ENCODE peak calls at places on chromosomes 6 and 20, in ten cellular contexts. D is small intestine; B is stomach; S is heart right ventricle; P is effector memory CD4-positive, alpha-beta T cell; C is psoas muscle; Z is CD8-positive, alpha-beta memory T cell; T is CD4-positive, CD25-positive, alpha-beta regulatory T cell; A is HCT116; R is heart left ventricle. W is an unnamed sample.

GRCh38 chr20:8853805-8854338 is 215.0 kb upstream of the PLCB4 start:
- DNase-seq in C (no peak), S (peak; percentile 48), T (no peak), D (peak; percentile 62), Z (no peak), P (no peak), B (no peak), A (peak; percentile 40), R (peak; percentile 20), W (peak; percentile 91)

GRCh38 chr6:120355822-120356221 is 978.5 kb downstream of the TBC1D32 start:
- DNase-seq in S (no peak), R (no peak), A (no peak), P (no peak), B (no peak), Z (no peak), D (no peak), C (no peak), T (no peak), W (no peak)

GRCh38 chr6:13724174-13724573 is 12.5 kb upstream of the RANBP9 start:
- DNase-seq in R (no peak), Z (no peak), S (no peak), B (no peak), C (no peak), A (peak; percentile 85), T (no peak), D (peak; percentile 23), P (no peak), W (no peak)

GRCh38 chr20:19211661-19212523 is 550 bp upstream of the SLC24A3 start:
- DNase-seq in P (no peak), T (no peak), Z (no peak), C (peak; percentile 28), R (peak; percentile 22), D (no peak), B (peak; percentile 39), A (no peak), S (no peak), W (peak; percentile 51)

GRCh38 chr6:48978016-48978415 is 485.0 kb downstream of the MMUT start:
- DNase-seq in B (no peak), C (no peak), P (no peak), R (no peak), Z (no peak), T (no peak), A (no peak), S (no peak), D (no peak), W (peak; percentile 9)

GRCh38 chr6:47303383-47303782 is 6.3 kb downstream of the TNFRSF21 start:
- DNase-seq in T (no peak), D (peak; percentile 50), A (no peak), P (no peak), B (no peak), C (no peak), Z (no peak), R (no peak), S (no peak), W (no peak)

GRCh38 chr6:8414844-8415243 is 20.5 kb downstream of the SLC35B3 start:
- DNase-seq in C (no peak), B (no peak), Z (no peak), P (no peak), D (no peak), R (no peak), A (no peak), T (no peak), S (no peak), W (no peak)

GRCh38 chr20:1805816-1806215 is 89.4 kb upstream of the SIRPA start:
- DNase-seq in C (no peak), T (no peak), B (no peak), A (no peak), Z (no peak), D (no peak), P (no peak), R (no peak), S (no peak), W (no peak)

GRCh38 chr6:47111685-47112084 is 69.6 kb upstream of the ADGRF1 start:
- DNase-seq in S (no peak), Z (no peak), R (no peak), C (no peak), P (no peak), A (no peak), T (no peak), D (peak; percentile 79), B (no peak), W (no peak)

GRCh38 chr6:8073758-8074157 is 9.6 kb upstream of the BLOC1S5 start:
- DNase-seq in A (no peak), C (no peak), R (no peak), Z (no peak), B (no peak), T (no peak), S (no peak), P (no peak), D (no peak), W (no peak)

GRCh38 chr6:157273756-157274088 is 49.6 kb downstream of the TMEM242 start:
- DNase-seq in S (no peak), Z (peak; percentile 71), T (peak; percentile 61), C (no peak), B (peak; percentile 35), D (peak; percentile 40), R (peak; percentile 48), P (peak; percentile 55), A (peak; percentile 31), W (no peak)

GRCh38 chr20:18403269-18403668 is 63.6 kb downstream of the DZANK1 start:
- DNase-seq in Z (no peak), C (no peak), R (no peak), S (no peak), T (no peak), P (no peak), D (no peak), B (no peak), A (no peak), W (no peak)

DNA sequence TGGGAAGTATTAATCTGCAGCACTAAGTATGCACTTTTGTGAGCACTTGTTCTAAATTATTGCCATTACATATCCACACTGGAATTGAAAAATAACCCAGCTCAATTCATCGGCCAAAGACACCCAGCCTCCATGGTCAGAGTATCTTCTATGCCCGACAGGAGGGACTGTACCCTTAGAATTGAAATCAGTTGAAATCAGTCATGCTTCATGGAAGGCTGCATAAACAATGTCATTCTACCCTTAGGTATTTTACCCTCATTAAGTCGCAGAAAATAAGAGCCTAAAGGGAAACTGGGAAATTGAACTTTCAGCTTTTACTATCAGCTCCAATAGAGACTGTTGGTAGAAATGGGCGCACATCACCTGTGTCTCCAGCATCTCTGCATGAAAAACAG is 2.9 kb upstream of the RAMACL start:
- DNase-seq in C (no peak), D (no peak), S (no peak), Z (no peak), P (no peak), A (no peak), B (no peak), T (no peak), R (no peak), W (no peak)
- H3K4me1 ChIP-seq in C (peaks cover 40% of the 10 kb centered on the region), D (no peaks in the 10 kb centered on the region), S (peaks cover 40% of the 10 kb centered on the region), Z (no peaks in the 10 kb centered on the region), P (no peaks in the 10 kb centered on the region), A (no peaks in the 10 kb centered on the region), B (peaks cover 16% of the 10 kb centered on the region), T (no peaks in the 10 kb centered on the region), R (peaks cover 29% of the 10 kb centered on the region), W (peaks cover 8% of the 10 kb centered on the region)

GRCh38 chr6:136178749-136179148 is 71.4 kb downstream of the MTFR2 start:
- DNase-seq in Z (no peak), T (no peak), D (no peak), C (no peak), B (no peak), S (no peak), A (no peak), P (no peak), R (no peak), W (no peak)
- H3K4me1 ChIP-seq in Z (no peaks in the 10 kb centered on the region), T (no peaks in the 10 kb centered on the region), D (no peaks in the 10 kb centered on the region), C (peaks cover 9% of the 10 kb centered on the region), B (peaks cover 3% of the 10 kb centered on the region), S (peaks cover 42% of the 10 kb centered on the region), A (no peaks in the 10 kb centered on the region), P (no peaks in the 10 kb centered on the region), R (peaks cover 29% of the 10 kb centered on the region), W (no peaks in the 10 kb centered on the region)

DNA sequence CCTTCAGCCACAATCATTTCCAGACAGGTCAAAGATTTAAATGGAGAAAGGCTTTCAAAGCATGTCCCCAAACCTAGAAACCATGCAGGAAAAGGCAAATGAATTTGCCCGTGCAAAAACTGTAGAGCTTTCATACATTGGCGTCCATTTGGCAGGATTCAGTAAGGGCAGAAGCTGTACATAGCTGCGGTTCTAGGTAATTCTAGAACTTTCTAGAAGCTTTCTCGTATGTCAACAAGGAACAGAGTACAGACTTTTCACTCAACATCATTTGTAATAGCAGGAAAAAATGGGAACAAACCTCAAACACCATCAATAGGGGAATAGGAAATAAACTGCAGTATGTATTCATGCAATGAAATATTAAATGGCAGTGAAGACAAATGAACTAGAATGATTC is 11.1 kb upstream of the MAPK13 start:
- DNase-seq in A (no peak), C (no peak), B (no peak), R (no peak), P (no peak), T (no peak), S (no peak), Z (no peak), D (no peak), W (no peak)
- H3K4me1 ChIP-seq in A (peaks cover 9% of the 10 kb centered on the region), C (peaks cover 24% of the 10 kb centered on the region), B (peaks cover 37% of the 10 kb centered on the region), R (peaks cover 19% of the 10 kb centered on the region), P (peaks cover 71% of the 10 kb centered on the region), T (peaks cover 94% of the 10 kb centered on the region), S (peaks cover 12% of the 10 kb centered on the region), Z (peaks cover 96% of the 10 kb centered on the region), D (peaks cover 4% of the 10 kb centered on the region), W (peaks cover 22% of the 10 kb centered on the region)

GRCh38 chr6:149325648-149326236 is 8.2 kb downstream of the TAB2 start:
- DNase-seq in R (no peak), P (no peak), C (no peak), A (no peak), T (no peak), D (no peak), B (no peak), Z (no peak), S (no peak), W (no peak)

GRCh38 chr6:149320745-149321240 is 3.3 kb downstream of the TAB2 start:
- DNase-seq in D (no peak), A (no peak), Z (no peak), T (no peak), B (no peak), S (no peak), R (no peak), C (no peak), P (no peak), W (peak; percentile 42)

GRCh38 chr6:149323353-149323752 is 5.8 kb downstream of the TAB2 start:
- DNase-seq in S (no peak), P (no peak), B (no peak), Z (no peak), R (no peak), A (no peak), C (no peak), D (no peak), T (no peak), W (no peak)

GRCh38 chr6:149324428-149324827 is 6.9 kb downstream of the TAB2 start:
- DNase-seq in B (no peak), P (no peak), Z (no peak), R (no peak), S (no peak), C (no peak), A (no peak), D (no peak), T (no peak), W (no peak)

GRCh38 chr6:149323925-149324324 is 6.4 kb downstream of the TAB2 start:
- DNase-seq in P (no peak), D (no peak), B (no peak), T (no peak), C (no peak), Z (no peak), S (no peak), R (no peak), A (no peak), W (no peak)
- H3K4me1 ChIP-seq in P (peaks cover 28% of the 10 kb centered on the region), D (peaks cover 2% of the 10 kb centered on the region), B (peaks cover 29% of the 10 kb centered on the region), T (peaks cover 95% of the 10 kb centered on the region), C (peaks cover 66% of the 10 kb centered on the region), Z (peaks cover 78% of the 10 kb centered on the region), S (peaks cover 69% of the 10 kb centered on the region), R (peaks cover 57% of the 10 kb centered on the region), A (peaks cover 14% of the 10 kb centered on the region), W (peaks cover 46% of the 10 kb centered on the region)